ENCODE peak calls at places on chromosomes 11 and 22, in seven cellular contexts. One of them, this sample, is unnamed.

GRCh38 chr11:47913569-47914244 is 65.6 kb upstream of the NUP160 start:
- DNase-seq in mammary epithelial cell: no peak
- DNase-seq in foreskin fibroblast: no peak
- DNase-seq in brain microvascular endothelial cell: no peak
- DNase-seq in AG04450: no peak
- DNase-seq in fibroblast of lung: no peak
- DNase-seq in stomach: no peak
- DNase-seq in this sample: no peak

GRCh38 chr11:116505466-116506247 is 267.1 kb downstream of the BUD13 start:
- DNase-seq in mammary epithelial cell: no peak
- DNase-seq in foreskin fibroblast: no peak
- DNase-seq in brain microvascular endothelial cell: no peak
- DNase-seq in AG04450: no peak
- DNase-seq in fibroblast of lung: no peak
- DNase-seq in stomach: no peak
- DNase-seq in this sample: no peak

GRCh38 chr11:130623909-130624668 is 175.6 kb downstream of the ADAMTS15 start:
- DNase-seq in mammary epithelial cell: no peak
- DNase-seq in foreskin fibroblast: no peak
- DNase-seq in brain microvascular endothelial cell: no peak
- DNase-seq in AG04450: no peak
- DNase-seq in fibroblast of lung: peak; percentile 50
- DNase-seq in stomach: no peak
- DNase-seq in this sample: no peak

GRCh38 chr11:56841210-56841810 is 92.8 kb upstream of the OR9G4 start:
- DNase-seq in mammary epithelial cell: peak; percentile 57
- DNase-seq in foreskin fibroblast: peak; percentile 67
- DNase-seq in brain microvascular endothelial cell: peak; percentile 64
- DNase-seq in AG04450: peak; percentile 13
- DNase-seq in fibroblast of lung: peak; percentile 62
- DNase-seq in stomach: peak; percentile 58
- DNase-seq in this sample: peak; percentile 7

GRCh38 chr11:129317564-129317963 is 58.1 kb upstream of the BARX2 start:
- DNase-seq in mammary epithelial cell: peak; percentile 65
- DNase-seq in foreskin fibroblast: no peak
- DNase-seq in brain microvascular endothelial cell: no peak
- DNase-seq in AG04450: no peak
- DNase-seq in fibroblast of lung: no peak
- DNase-seq in stomach: no peak
- DNase-seq in this sample: no peak

GRCh38 chr11:11211888-11212287 is 141.2 kb downstream of the CSNK2A3 start:
- DNase-seq in mammary epithelial cell: peak; percentile 51
- DNase-seq in foreskin fibroblast: no peak
- DNase-seq in brain microvascular endothelial cell: no peak
- DNase-seq in AG04450: no peak
- DNase-seq in fibroblast of lung: no peak
- DNase-seq in stomach: no peak
- DNase-seq in this sample: no peak

GRCh38 chr22:50601669-50602337 is 1.2 kb downstream of the MAPK8IP2 start:
- DNase-seq in mammary epithelial cell: no peak
- DNase-seq in foreskin fibroblast: no peak
- DNase-seq in brain microvascular endothelial cell: no peak
- DNase-seq in AG04450: no peak
- DNase-seq in fibroblast of lung: no peak
- DNase-seq in stomach: no peak
- DNase-seq in this sample: no peak

GRCh38 chr11:28209906-28210305 is 101.7 kb downstream of the METTL15 start:
- DNase-seq in mammary epithelial cell: no peak
- DNase-seq in foreskin fibroblast: peak; percentile 71
- DNase-seq in brain microvascular endothelial cell: no peak
- DNase-seq in AG04450: no peak
- DNase-seq in fibroblast of lung: no peak
- DNase-seq in stomach: no peak
- DNase-seq in this sample: no peak

GRCh38 chr11:78870655-78871054 is 296.0 kb upstream of the NARS2 start:
- DNase-seq in mammary epithelial cell: no peak
- DNase-seq in foreskin fibroblast: no peak
- DNase-seq in brain microvascular endothelial cell: no peak
- DNase-seq in AG04450: no peak
- DNase-seq in fibroblast of lung: no peak
- DNase-seq in stomach: no peak
- DNase-seq in this sample: no peak

GRCh38 chr11:32935462-32936029 is 42.9 kb downstream of the QSER1 start:
- DNase-seq in mammary epithelial cell: no peak
- DNase-seq in foreskin fibroblast: peak; percentile 6
- DNase-seq in brain microvascular endothelial cell: no peak
- DNase-seq in AG04450: no peak
- DNase-seq in fibroblast of lung: peak; percentile 5
- DNase-seq in stomach: no peak
- DNase-seq in this sample: no peak

GRCh38 chr22:46672731-46673130 is 52.5 kb downstream of the GRAMD4 start:
- DNase-seq in mammary epithelial cell: no peak
- DNase-seq in foreskin fibroblast: peak; percentile 61
- DNase-seq in brain microvascular endothelial cell: no peak
- DNase-seq in AG04450: no peak
- DNase-seq in fibroblast of lung: no peak
- DNase-seq in stomach: no peak
- DNase-seq in this sample: no peak

GRCh38 chr11:122668562-122669090 is 13.1 kb downstream of the UBASH3B start:
- DNase-seq in mammary epithelial cell: peak; percentile 64
- DNase-seq in foreskin fibroblast: peak; percentile 87
- DNase-seq in brain microvascular endothelial cell: peak; percentile 63
- DNase-seq in AG04450: peak; percentile 66
- DNase-seq in fibroblast of lung: peak; percentile 95
- DNase-seq in stomach: no peak
- DNase-seq in this sample: no peak

GRCh38 chr11:128584253-128584652 is 3.1 kb downstream of the ETS1 start:
- DNase-seq in mammary epithelial cell: no peak
- DNase-seq in foreskin fibroblast: no peak
- DNase-seq in brain microvascular endothelial cell: no peak
- DNase-seq in AG04450: no peak
- DNase-seq in fibroblast of lung: no peak
- DNase-seq in stomach: no peak
- DNase-seq in this sample: no peak

GRCh38 chr11:9264381-9265210 is 554 bp downstream of the DENND5A start:
- DNase-seq in mammary epithelial cell: peak; percentile 70
- DNase-seq in foreskin fibroblast: peak; percentile 90
- DNase-seq in brain microvascular endothelial cell: peak; percentile 71
- DNase-seq in AG04450: no peak
- DNase-seq in fibroblast of lung: peak; percentile 90
- DNase-seq in stomach: peak; percentile 47
- DNase-seq in this sample: peak; percentile 31

GRCh38 chr22:29723766-29724165 is 4.0 kb downstream of the CABP7 start:
- DNase-seq in mammary epithelial cell: no peak
- DNase-seq in foreskin fibroblast: no peak
- DNase-seq in brain microvascular endothelial cell: no peak
- DNase-seq in AG04450: no peak
- DNase-seq in fibroblast of lung: no peak
- DNase-seq in stomach: no peak
- DNase-seq in this sample: no peak

GRCh38 chr22:29726512-29727247 is 6.9 kb downstream of the CABP7 start:
- DNase-seq in mammary epithelial cell: no peak
- DNase-seq in foreskin fibroblast: peak; percentile 35
- DNase-seq in brain microvascular endothelial cell: no peak
- DNase-seq in AG04450: no peak
- DNase-seq in fibroblast of lung: no peak
- DNase-seq in stomach: no peak
- DNase-seq in this sample: no peak

GRCh38 chr22:29727248-29727551 is 7.4 kb downstream of the CABP7 start:
- DNase-seq in mammary epithelial cell: no peak
- DNase-seq in foreskin fibroblast: peak; percentile 68
- DNase-seq in brain microvascular endothelial cell: no peak
- DNase-seq in AG04450: no peak
- DNase-seq in fibroblast of lung: peak; percentile 30
- DNase-seq in stomach: peak; percentile 47
- DNase-seq in this sample: no peak

GRCh38 chr22:29724843-29725242 is 5.0 kb downstream of the CABP7 start:
- DNase-seq in mammary epithelial cell: no peak
- DNase-seq in foreskin fibroblast: no peak
- DNase-seq in brain microvascular endothelial cell: no peak
- DNase-seq in AG04450: no peak
- DNase-seq in fibroblast of lung: no peak
- DNase-seq in stomach: no peak
- DNase-seq in this sample: no peak

GRCh38 chr22:29726104-29726503 is 6.3 kb downstream of the CABP7 start:
- DNase-seq in mammary epithelial cell: no peak
- DNase-seq in foreskin fibroblast: no peak
- DNase-seq in brain microvascular endothelial cell: no peak
- DNase-seq in AG04450: no peak
- DNase-seq in fibroblast of lung: no peak
- DNase-seq in stomach: no peak
- DNase-seq in this sample: no peak
- H3K4me3 ChIP-seq in mammary epithelial cell: no peak overlapping the region
- H3K4me3 ChIP-seq in foreskin fibroblast: no peak overlapping the region
- H3K4me3 ChIP-seq in brain microvascular endothelial cell: no peak overlapping the region
- H3K4me3 ChIP-seq in AG04450: no peak overlapping the region
- H3K4me3 ChIP-seq in fibroblast of lung: no peak overlapping the region
- H3K4me3 ChIP-seq in stomach: no peak overlapping the region
- H3K4me3 ChIP-seq in this sample: no peak overlapping the region

GRCh38 chr11:109697140-109697843 is 275.3 kb downstream of the C11orf87 start:
- DNase-seq in mammary epithelial cell: peak; percentile 64
- DNase-seq in foreskin fibroblast: peak; percentile 63
- DNase-seq in brain microvascular endothelial cell: peak; percentile 55
- DNase-seq in AG04450: peak; percentile 15
- DNase-seq in fibroblast of lung: peak; percentile 54
- DNase-seq in stomach: no peak
- DNase-seq in this sample: no peak
- TF ChIP-seq CTCF in mammary epithelial cell: peak; percentile 85
- TF ChIP-seq CTCF in foreskin fibroblast: peak; percentile 70
- TF ChIP-seq CTCF in brain microvascular endothelial cell: peak; percentile 83
- TF ChIP-seq CTCF in AG04450: peak; percentile 75
- TF ChIP-seq CTCF in fibroblast of lung: peak; percentile 54
- TF ChIP-seq CTCF in stomach: no peak
- TF ChIP-seq CTCF in this sample: peak; percentile 90

DNA sequence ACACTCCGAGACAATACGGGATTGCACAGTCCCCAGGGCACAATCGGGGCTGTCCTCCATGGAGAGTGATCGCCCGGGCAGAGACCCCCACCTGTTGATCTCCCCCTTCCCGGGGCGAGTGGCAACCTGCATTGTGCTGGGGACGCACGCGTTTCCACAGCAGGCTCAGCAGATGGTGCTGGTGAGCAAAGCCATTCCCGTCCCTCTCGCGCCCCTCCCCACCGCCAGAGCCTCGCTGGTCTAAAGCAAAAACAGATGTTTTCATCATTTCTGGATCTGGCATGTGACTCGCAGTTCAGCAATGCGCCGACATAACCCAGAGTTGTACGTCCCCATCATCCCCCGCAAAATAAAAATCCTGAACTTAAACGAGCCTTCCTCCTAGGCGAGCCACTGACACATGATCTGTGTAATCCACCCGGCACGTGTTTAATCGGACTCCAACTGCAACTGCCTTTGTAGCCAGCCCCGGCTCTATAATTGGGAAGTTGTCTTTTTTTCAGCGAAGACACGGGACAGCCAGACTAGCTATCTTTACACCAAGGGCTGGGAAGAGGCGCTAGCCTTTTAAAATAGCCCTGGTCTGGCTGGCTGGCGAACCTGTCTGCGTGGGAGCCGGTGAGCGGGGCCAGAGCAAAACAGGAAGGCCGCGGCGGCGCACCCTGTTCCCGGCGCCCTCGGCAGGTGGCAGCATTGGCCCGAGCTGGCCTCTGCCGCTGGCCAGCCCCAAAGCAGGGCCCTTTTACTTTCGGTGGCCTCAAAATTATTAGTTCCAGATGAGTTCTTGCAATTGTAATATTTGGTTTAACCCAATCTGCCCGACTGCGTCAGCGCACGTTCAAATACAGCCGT is 202.9 kb upstream of the SORL1-AS1 start:
- DNase-seq in mammary epithelial cell: peak; percentile 73
- DNase-seq in foreskin fibroblast: peak; percentile 99
- DNase-seq in brain microvascular endothelial cell: peak; percentile 96
- DNase-seq in AG04450: peak; percentile 97
- DNase-seq in fibroblast of lung: peak; percentile 98
- DNase-seq in stomach: peak; percentile 82
- DNase-seq in this sample: peak; percentile 27
- H3K4me3 ChIP-seq in mammary epithelial cell: peak overlapping the region; percentile 56
- H3K4me3 ChIP-seq in foreskin fibroblast: peak overlapping the region; percentile 67
- H3K4me3 ChIP-seq in brain microvascular endothelial cell: peak overlapping the region; percentile 57
- H3K4me3 ChIP-seq in AG04450: peak overlapping the region; percentile 57
- H3K4me3 ChIP-seq in fibroblast of lung: peak overlapping the region; percentile 55
- H3K4me3 ChIP-seq in stomach: peak overlapping the region; percentile 38
- H3K4me3 ChIP-seq in this sample: peak overlapping the region; percentile 55

DNA sequence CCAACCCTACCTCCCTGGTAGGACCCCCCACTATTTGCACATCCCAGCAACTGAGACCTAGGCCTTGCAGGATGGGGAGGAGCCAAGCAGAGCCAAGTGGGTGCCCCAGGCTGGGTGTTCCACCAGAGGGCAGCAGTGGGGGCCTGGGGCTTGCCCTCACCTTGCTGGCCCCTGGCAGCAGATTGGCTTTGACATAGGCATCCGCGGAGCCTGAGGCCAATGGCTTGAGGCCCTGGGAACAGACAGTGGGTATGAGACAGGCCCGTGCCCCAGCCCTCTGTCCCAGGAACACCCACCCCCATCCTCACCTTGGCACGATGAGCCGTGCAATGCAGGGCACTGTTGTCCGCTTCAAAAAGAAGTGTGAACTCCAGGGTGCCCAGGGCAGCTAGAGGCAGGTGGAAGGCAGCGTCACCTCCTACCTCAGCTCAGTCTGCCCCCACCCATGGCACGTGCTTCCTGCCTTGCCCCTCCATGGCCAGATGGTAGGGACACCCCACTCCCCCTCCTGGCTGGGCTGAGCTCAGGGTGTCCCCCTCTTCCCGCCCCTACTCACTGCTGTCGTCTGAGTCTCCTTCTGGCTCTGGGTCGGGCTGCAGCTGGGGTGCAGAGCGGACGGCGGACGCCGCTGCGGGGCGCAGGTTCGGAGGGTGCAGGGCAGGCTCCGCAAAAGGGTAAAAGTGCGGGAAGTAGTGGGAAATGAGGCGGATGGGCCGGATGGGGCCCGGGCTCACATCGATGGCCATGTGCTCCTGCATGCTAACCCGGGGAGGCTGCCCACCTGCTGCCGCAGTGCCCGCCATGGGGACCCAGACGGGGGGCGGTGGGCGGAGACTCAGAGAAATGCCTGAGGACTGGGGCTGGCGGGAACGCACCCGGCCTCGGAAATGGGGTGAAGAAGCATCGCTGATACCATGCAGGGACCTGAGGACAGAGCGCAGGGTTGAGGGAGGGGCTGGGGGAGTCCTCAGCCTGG is 9.0 kb downstream of the NDUFV1 start:
- DNase-seq in mammary epithelial cell: no peak
- DNase-seq in foreskin fibroblast: peak; percentile 42
- DNase-seq in brain microvascular endothelial cell: no peak
- DNase-seq in AG04450: no peak
- DNase-seq in fibroblast of lung: no peak
- DNase-seq in stomach: peak; percentile 62
- DNase-seq in this sample: no peak
- TF ChIP-seq CTCF in mammary epithelial cell: peak; percentile 68
- TF ChIP-seq CTCF in foreskin fibroblast: peak; percentile 38
- TF ChIP-seq CTCF in brain microvascular endothelial cell: peak; percentile 71
- TF ChIP-seq CTCF in AG04450: peak; percentile 57
- TF ChIP-seq CTCF in fibroblast of lung: peak; percentile 3
- TF ChIP-seq CTCF in stomach: no peak
- TF ChIP-seq CTCF in this sample: peak; percentile 66

GRCh38 chr22:33639588-33640254 is 280.6 kb downstream of the LARGE1 start:
- DNase-seq in mammary epithelial cell: no peak
- DNase-seq in foreskin fibroblast: no peak
- DNase-seq in brain microvascular endothelial cell: no peak
- DNase-seq in AG04450: no peak
- DNase-seq in fibroblast of lung: no peak
- DNase-seq in stomach: no peak
- DNase-seq in this sample: no peak

GRCh38 chr22:33635766-33636165 is 284.5 kb downstream of the LARGE1 start:
- DNase-seq in mammary epithelial cell: no peak
- DNase-seq in foreskin fibroblast: no peak
- DNase-seq in brain microvascular endothelial cell: no peak
- DNase-seq in AG04450: no peak
- DNase-seq in fibroblast of lung: no peak
- DNase-seq in stomach: no peak
- DNase-seq in this sample: no peak

GRCh38 chr22:33640900-33641299 is 279.4 kb downstream of the LARGE1 start:
- DNase-seq in mammary epithelial cell: no peak
- DNase-seq in foreskin fibroblast: no peak
- DNase-seq in brain microvascular endothelial cell: no peak
- DNase-seq in AG04450: no peak
- DNase-seq in fibroblast of lung: no peak
- DNase-seq in stomach: no peak
- DNase-seq in this sample: no peak
- H3K4me3 ChIP-seq in mammary epithelial cell: no peak overlapping the region
- H3K4me3 ChIP-seq in foreskin fibroblast: no peak overlapping the region
- H3K4me3 ChIP-seq in brain microvascular endothelial cell: no peak overlapping the region
- H3K4me3 ChIP-seq in AG04450: no peak overlapping the region
- H3K4me3 ChIP-seq in fibroblast of lung: no peak overlapping the region
- H3K4me3 ChIP-seq in stomach: no peak overlapping the region
- H3K4me3 ChIP-seq in this sample: no peak overlapping the region

This sample was measured in epithelial cell of proximal tubule.